ENCODE peak calls at places on chromosomes 7 and 10, in six cellular contexts. X is neuronal stem cell, Y is IMR-90, H is H1, P is mesendoderm, O is mesenchymal stem cell. F is an unnamed sample.

GRCh38 chr7:36600314-36600682 is 124.0 kb downstream of the AOAH start:
- DNase-seq in X (no peak), Y (no peak), H (no peak), P (no peak), O (no peak), F (no peak)

GRCh38 chr7:102389810-102390209 is 6.4 kb upstream of the PRKRIP1 start:
- DNase-seq in X (no peak), Y (no peak), H (no peak), P (no peak), O (no peak), F (no peak)

GRCh38 chr10:132115736-132116135 is 50.0 kb downstream of the JAKMIP3 start:
- DNase-seq in X (no peak), Y (peak; percentile 3), H (no peak), P (no peak), O (no peak), F (no peak)

GRCh38 chr10:4058514-4059029 is 273.6 kb upstream of the KLF6 start:
- DNase-seq in X (no peak), Y (no peak), H (no peak), P (no peak), O (no peak), F (no peak)

GRCh38 chr7:44103941-44104879 is at the start of gene AEBP1:
- DNase-seq in X (peak; percentile 30), Y (no peak), H (peak; percentile 78), P (peak; percentile 64), O (peak; percentile 55), F (peak; percentile 73)

GRCh38 chr7:95169678-95170077 is 154.7 kb downstream of the PON1 start:
- DNase-seq in X (no peak), Y (no peak), H (no peak), P (no peak), O (no peak), F (no peak)

GRCh38 chr10:30463944-30464451 is 30.0 kb downstream of the MAP3K8 start:
- DNase-seq in X (no peak), Y (peak; percentile 26), H (no peak), P (peak; percentile 10), O (no peak), F (no peak)

GRCh38 chr7:150398108-150398964 is 19.2 kb downstream of the ZNF775 start:
- DNase-seq in X (no peak), Y (no peak), H (no peak), P (no peak), O (no peak), F (no peak)

GRCh38 chr10:24723386-24723787 is 300 bp downstream of the ARHGAP21 start:
- DNase-seq in X (peak; percentile 64), Y (peak; percentile 36), H (no peak), P (no peak), O (peak; percentile 63), F (no peak)

GRCh38 chr7:82789883-82790609 is 346.5 kb upstream of the CACNA2D1 start:
- DNase-seq in X (no peak), Y (peak; percentile 77), H (no peak), P (peak; percentile 59), O (no peak), F (no peak)

GRCh38 chr10:91683976-91684375 is 51.1 kb upstream of the PPP1R3C start:
- DNase-seq in X (no peak), Y (peak; percentile 96), H (no peak), P (peak; percentile 58), O (peak; percentile 82), F (no peak)

GRCh38 chr7:36044096-36044892 is 108.8 kb upstream of the EEPD1 start:
- DNase-seq in X (no peak), Y (no peak), H (no peak), P (no peak), O (no peak), F (no peak)

GRCh38 chr10:92184977-92185376 is 105.9 kb downstream of the CPEB3 start:
- DNase-seq in X (no peak), Y (no peak), H (no peak), P (no peak), O (no peak), F (no peak)

GRCh38 chr10:46992794-46993552 is 81.7 kb downstream of the PTPN20 start:
- DNase-seq in X (no peak), Y (peak; percentile 50), H (peak; percentile 56), P (peak; percentile 74), O (peak; percentile 16), F (peak; percentile 50)

GRCh38 chr10:114319406-114320248 is 80.6 kb downstream of the VWA2 start:
- DNase-seq in X (no peak), Y (no peak), H (no peak), P (no peak), O (no peak), F (no peak)

GRCh38 chr7:128841961-128842673 is 11.9 kb downstream of the FLNC start:
- DNase-seq in X (peak; percentile 36), Y (peak; percentile 69), H (peak; percentile 88), P (peak; percentile 76), O (peak; percentile 51), F (peak; percentile 84)

GRCh38 chr7:7207876-7208275 is 25.5 kb downstream of the C1GALT1 start:
- DNase-seq in X (no peak), Y (peak; percentile 65), H (no peak), P (no peak), O (no peak), F (no peak)

GRCh38 chr10:70418229-70418628 is 14.3 kb downstream of the EIF4EBP2 start:
- DNase-seq in X (no peak), Y (peak; percentile 94), H (no peak), P (no peak), O (peak; percentile 72), F (no peak)

GRCh38 chr7:106767498-106768323 is 97.4 kb upstream of the PIK3CG start:
- DNase-seq in X (no peak), Y (peak; percentile 90), H (no peak), P (no peak), O (peak; percentile 90), F (no peak)

GRCh38 chr10:128631801-128632241 is 505.6 kb upstream of the MKI67 start:
- DNase-seq in X (peak; percentile 29), Y (no peak), H (no peak), P (peak; percentile 59), O (peak; percentile 16), F (no peak)

GRCh38 chr10:58641095-58641531 is 128.4 kb downstream of the BICC1 start:
- DNase-seq in X (no peak), Y (peak; percentile 92), H (no peak), P (no peak), O (peak; percentile 86), F (no peak)

GRCh38 chr7:107394831-107395230 is 75.0 kb upstream of the GPR22 start:
- DNase-seq in X (no peak), Y (peak; percentile 72), H (no peak), P (no peak), O (peak; percentile 28), F (no peak)

GRCh38 chr10:116170815-116171250 is 102.2 kb downstream of the GFRA1 start:
- DNase-seq in X (peak; percentile 14), Y (peak; percentile 26), H (no peak), P (peak; percentile 28), O (peak; percentile 73), F (no peak)

GRCh38 chr7:120996333-120996982 is 7.9 kb downstream of the CPED1 start:
- DNase-seq in X (no peak), Y (peak; percentile 91), H (no peak), P (no peak), O (peak; percentile 91), F (no peak)

GRCh38 chr7:32681174-32681518 is 185.9 kb downstream of the AVL9 start:
- DNase-seq in X (no peak), Y (no peak), H (no peak), P (no peak), O (no peak), F (no peak)
- H2BK120ac ChIP-seq in X (no peak overlapping the region), Y (no peak overlapping the region), H (no peak overlapping the region), P (no peak overlapping the region), O (no peak overlapping the region), F (peak overlapping the region; percentile 92)

GRCh38 chr10:33066558-33067236 is 108.7 kb upstream of the ITGB1 start:
- DNase-seq in X (no peak), Y (peak; percentile 60), H (no peak), P (peak; percentile 74), O (peak; percentile 52), F (no peak)
- H2BK120ac ChIP-seq in X (no peak overlapping the region), Y (no peak overlapping the region), H (no peak overlapping the region), P (no peak overlapping the region), O (no peak overlapping the region), F (no peak overlapping the region)

DNA sequence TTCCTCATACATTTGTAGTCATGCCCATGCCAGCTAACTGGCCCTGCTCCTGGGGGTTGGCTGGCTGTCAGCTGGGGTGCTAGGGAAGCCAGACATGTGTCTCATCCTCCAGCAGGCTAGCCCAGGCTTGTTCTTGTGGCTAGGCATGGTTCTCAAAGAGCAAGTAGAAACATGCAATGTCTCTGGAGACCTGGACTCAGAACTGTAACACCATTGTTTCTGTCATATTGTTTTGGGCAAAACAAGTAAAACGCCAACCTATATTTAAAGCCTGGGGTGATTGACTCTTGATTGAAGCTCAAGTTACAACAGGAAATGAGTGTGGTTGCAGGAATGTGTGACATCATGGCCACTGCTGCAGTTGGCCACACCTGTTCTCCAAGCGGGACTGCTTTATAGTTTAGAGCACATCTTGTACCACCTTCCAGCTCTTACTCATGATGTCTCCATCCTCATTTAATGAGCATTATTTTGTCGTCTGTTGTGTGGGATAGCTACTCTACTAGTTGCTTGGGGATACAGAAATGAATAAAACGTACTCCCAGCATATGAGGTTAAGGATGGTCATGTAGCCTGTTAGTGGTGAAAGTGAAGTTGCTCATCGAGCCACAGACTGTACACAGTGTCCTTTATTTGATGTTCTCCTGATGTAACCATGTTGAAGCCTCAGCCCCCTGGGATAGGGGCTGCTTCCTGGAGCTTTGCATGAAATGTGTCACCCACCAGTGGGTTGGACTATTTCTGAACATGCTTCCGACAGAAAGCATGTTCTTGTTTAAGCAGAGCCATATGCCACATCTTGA is 168.4 kb downstream of the SORCS3 start:
- DNase-seq in X (no peak), Y (no peak), H (no peak), P (peak; percentile 92), O (no peak), F (peak; percentile 72)
- H2BK120ac ChIP-seq in X (no peak overlapping the region), Y (no peak overlapping the region), H (peak overlapping the region; percentile 81), P (no peak overlapping the region), O (no peak overlapping the region), F (no peak overlapping the region)

DNA sequence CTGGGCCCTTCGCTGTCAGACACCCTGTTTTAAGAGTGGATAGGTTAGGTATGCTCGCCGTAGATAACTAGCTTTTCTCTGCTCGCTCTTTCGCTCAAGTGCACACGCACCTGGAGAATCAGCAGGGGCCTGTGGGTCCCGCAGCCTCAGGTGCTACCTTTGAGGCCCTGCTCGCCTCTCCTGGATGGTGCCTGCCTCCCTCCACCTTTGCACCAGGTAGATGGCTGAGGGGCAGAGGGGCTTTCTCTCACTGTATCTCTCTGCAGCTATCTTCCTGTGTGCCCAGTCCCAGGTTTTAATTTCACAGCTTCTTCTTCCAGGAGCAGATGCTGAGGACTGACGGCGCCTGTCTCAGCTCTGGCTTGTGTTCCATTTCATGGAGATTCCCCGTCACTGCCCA is 227.9 kb downstream of the TCF7L2 start:
- DNase-seq in X (no peak), Y (no peak), H (peak; percentile 45), P (no peak), O (no peak), F (no peak)
- H2BK120ac ChIP-seq in X (no peak overlapping the region), Y (no peak overlapping the region), H (no peak overlapping the region), P (no peak overlapping the region), O (no peak overlapping the region), F (no peak overlapping the region)

DNA sequence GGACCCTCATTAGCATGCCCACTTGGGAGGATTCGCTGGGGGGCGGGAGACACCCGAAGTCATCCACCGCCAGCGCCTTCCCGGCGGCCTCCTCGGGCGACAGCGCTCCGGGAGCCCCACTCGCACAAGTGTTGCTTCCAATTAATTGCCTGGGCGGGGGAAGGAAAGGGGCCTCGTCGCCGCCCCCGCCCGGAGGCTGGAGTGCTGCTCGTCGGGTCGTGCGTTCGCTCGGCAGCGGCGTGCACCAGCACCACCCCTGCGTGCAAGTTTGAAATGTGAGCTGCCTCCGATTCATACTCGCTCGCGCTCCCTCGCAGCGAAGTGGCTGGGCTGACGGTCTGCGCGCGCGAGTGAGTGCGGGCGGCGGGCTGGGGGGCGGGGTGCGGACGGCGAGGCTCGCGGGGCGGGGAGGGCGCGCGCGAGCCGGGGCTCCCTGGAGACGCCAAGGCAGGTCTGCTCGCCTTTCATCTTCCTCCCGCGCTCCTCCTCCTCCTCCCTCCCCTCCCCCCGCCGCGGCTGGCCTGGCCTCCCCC is 104.6 kb upstream of the PPIF start:
- DNase-seq in X (peak; percentile 70), Y (peak; percentile 87), H (peak; percentile 63), P (peak; percentile 90), O (peak; percentile 90), F (peak; percentile 62)
- H2BK120ac ChIP-seq in X (no peak overlapping the region), Y (no peak overlapping the region), H (no peak overlapping the region), P (peak overlapping the region; percentile 39), O (peak overlapping the region; percentile 84), F (no peak overlapping the region)